ENCODE peak calls at places on chromosomes 7 and 10, in seven cellular contexts. N, U, Q, J, X, A and C are unnamed samples.

GRCh38 chr10:82319046-82319445 is 444.1 kb downstream of the NRG3 start:
- DNase-seq in N (no peak), U (no peak), Q (no peak), J (no peak), X (no peak), A (no peak), C (no peak)

GRCh38 chr7:154765118-154765517 is 237.8 kb downstream of the PAXIP1 start:
- DNase-seq in N (no peak), U (no peak), Q (no peak), J (no peak), X (no peak), A (no peak), C (no peak)

GRCh38 chr10:84008878-84009277 is 130.4 kb upstream of the GHITM start:
- DNase-seq in N (peak; percentile 76), U (peak; percentile 3), Q (no peak), J (no peak), X (no peak), A (peak; percentile 20), C (peak; percentile 50)

GRCh38 chr7:151752816-151753600 is 123.9 kb downstream of the PRKAG2 start:
- DNase-seq in N (no peak), U (peak; percentile 17), Q (no peak), J (no peak), X (no peak), A (no peak), C (no peak)

GRCh38 chr10:50152792-50153272 is 85.1 kb downstream of the WASHC2A start:
- DNase-seq in N (peak; percentile 18), U (no peak), Q (no peak), J (no peak), X (no peak), A (no peak), C (no peak)

GRCh38 chr7:150388709-150389531 is 9.8 kb downstream of the ZNF775 start:
- DNase-seq in N (no peak), U (no peak), Q (no peak), J (peak; percentile 44), X (peak; percentile 81), A (no peak), C (no peak)

GRCh38 chr10:12749760-12750478 is 251.6 kb downstream of the CCDC3 start:
- DNase-seq in N (no peak), U (no peak), Q (no peak), J (no peak), X (no peak), A (no peak), C (no peak)

GRCh38 chr10:12549297-12549696 is 199.9 kb downstream of the CAMK1D start:
- DNase-seq in N (no peak), U (no peak), Q (no peak), J (no peak), X (no peak), A (peak; percentile 9), C (peak; percentile 34)

GRCh38 chr7:64463636-64464375 is 99.1 kb downstream of the ZNF680 start:
- DNase-seq in N (peak; percentile 1), U (peak; percentile 69), Q (peak; percentile 53), J (peak; percentile 43), X (peak; percentile 63), A (no peak), C (no peak)

GRCh38 chr10:90871279-90871760 is 454 bp upstream of the RPP30 start:
- DNase-seq in N (peak; percentile 89), U (peak; percentile 87), Q (peak; percentile 64), J (peak; percentile 75), X (peak; percentile 13), A (no peak), C (peak; percentile 68)

GRCh38 chr10:6494934-6495592 is 85.0 kb downstream of the PRKCQ start:
- DNase-seq in N (no peak), U (no peak), Q (no peak), J (no peak), X (no peak), A (no peak), C (no peak)

GRCh38 chr7:40726559-40726958 is 591.8 kb downstream of the SUGCT start:
- DNase-seq in N (no peak), U (no peak), Q (no peak), J (no peak), X (no peak), A (no peak), C (no peak)

GRCh38 chr7:42522227-42522991 is 285.4 kb upstream of the GLI3 start:
- DNase-seq in N (peak; percentile 9), U (peak; percentile 48), Q (peak; percentile 32), J (no peak), X (no peak), A (no peak), C (no peak)
- TF ChIP-seq CTCF in N (no peak), U (no peak), Q (peak; percentile 23), J (no peak), X (no peak), A (no peak), C (no peak)

DNA sequence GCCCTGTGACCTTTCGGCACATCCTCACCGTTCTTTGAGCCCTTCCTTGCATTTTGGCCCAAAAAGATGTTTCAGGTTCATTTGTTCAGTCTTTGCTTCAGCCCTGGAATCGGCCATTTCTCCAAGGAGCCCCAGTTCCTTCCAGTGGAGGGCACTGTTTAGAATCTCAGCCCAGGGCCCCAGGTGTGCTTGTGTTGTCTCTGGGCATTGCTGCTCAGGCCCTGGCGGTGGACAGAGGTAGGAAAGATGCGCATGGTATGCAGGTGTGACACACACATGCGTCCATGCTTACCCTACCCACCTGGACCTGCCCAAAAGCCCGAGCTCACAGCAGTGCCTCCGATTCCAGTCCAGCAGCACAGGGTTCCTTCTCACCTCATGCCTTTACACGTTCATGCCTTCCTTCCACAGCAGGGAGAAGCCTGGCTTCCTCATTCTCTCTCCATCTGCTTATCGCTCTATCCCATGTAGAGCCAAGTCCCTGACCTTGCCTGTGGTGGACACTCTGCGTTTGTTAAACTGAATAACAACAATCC is 70.6 kb downstream of the LHPP start:
- DNase-seq in N (no peak), U (peak; percentile 13), Q (peak; percentile 56), J (no peak), X (no peak), A (peak; percentile 68), C (peak; percentile 68)
- TF ChIP-seq CTCF in N (peak; percentile 35), U (peak; percentile 43), Q (peak; percentile 66), J (no peak), X (no peak), A (peak; percentile 18), C (peak; percentile 44)

GRCh38 chr10:132204781-132205473 is 18.2 kb downstream of the DPYSL4 start:
- DNase-seq in N (no peak), U (no peak), Q (no peak), J (no peak), X (no peak), A (no peak), C (no peak)
- TF ChIP-seq CTCF in N (no peak), U (no peak), Q (no peak), J (no peak), X (no peak), A (no peak), C (no peak)

GRCh38 chr10:61662794-61663259 is at the start of gene CABCOCO1:
- DNase-seq in N (peak; percentile 84), U (peak; percentile 63), Q (peak; percentile 11), J (peak; percentile 47), X (peak; percentile 36), A (peak; percentile 46), C (peak; percentile 43)
- TF ChIP-seq CTCF in N (peak; percentile 40), U (peak; percentile 20), Q (peak; percentile 21), J (no peak), X (no peak), A (no peak), C (no peak)

DNA sequence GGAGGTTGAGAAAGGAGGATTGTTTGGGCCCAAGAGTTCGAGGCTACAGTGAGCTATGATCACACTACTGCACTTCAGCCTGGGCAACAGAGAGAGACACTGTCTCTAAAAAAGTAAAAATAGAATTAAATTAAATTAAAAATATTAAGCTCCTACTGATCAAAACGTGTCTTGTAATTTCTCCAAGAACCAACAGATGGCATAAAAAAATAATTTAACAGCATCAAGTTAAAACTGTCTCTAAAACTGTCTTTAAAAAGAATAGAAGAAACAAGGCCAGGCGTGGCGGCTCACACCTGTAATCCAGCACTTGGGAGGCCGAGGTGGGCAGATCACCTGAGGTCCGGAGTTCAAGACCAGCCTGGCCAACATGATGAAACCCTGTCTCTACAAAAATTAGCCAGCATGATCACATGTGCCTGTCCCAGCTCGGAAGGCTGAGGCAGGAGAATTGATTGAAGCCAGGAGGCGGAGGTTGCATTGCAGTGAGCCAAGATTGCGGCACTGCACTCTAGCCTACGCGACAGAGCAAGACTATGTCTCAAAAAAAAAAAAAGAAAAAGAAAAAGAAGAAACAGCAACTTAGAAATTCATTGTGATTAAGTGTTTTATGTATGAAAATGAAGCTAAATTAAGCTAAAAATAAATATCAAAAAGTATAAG is 24.5 kb downstream of the MTPAP start:
- DNase-seq in N (no peak), U (no peak), Q (no peak), J (no peak), X (no peak), A (no peak), C (no peak)
- TF ChIP-seq CTCF in N (peak; percentile 11), U (no peak), Q (no peak), J (no peak), X (no peak), A (no peak), C (peak; percentile 18)